ENCODE peak calls at places on chromosomes 7 and 10, in four cellular contexts. J is astrocyte of the hippocampus, D is GM12865, E is posterior vena cava. H is an unnamed sample.

GRCh38 chr10:43362191-43362839 is 9.1 kb upstream of the FXYD4 start:
- DNase-seq in J (peak; percentile 96), D (peak; percentile 94), E (peak; percentile 96), H (peak; percentile 86)

GRCh38 chr10:97647556-97647955 is 7.1 kb downstream of the PI4K2A start:
- DNase-seq in J (no peak), D (no peak), E (no peak), H (no peak)

GRCh38 chr7:147756290-147756689 is 834.3 kb upstream of the C7orf33 start:
- DNase-seq in J (no peak), D (no peak), E (no peak), H (no peak)

GRCh38 chr10:33481184-33481583 is 146.7 kb upstream of the NRP1 start:
- DNase-seq in J (no peak), D (no peak), E (no peak), H (no peak)

GRCh38 chr10:5509691-5510090 is 10.3 kb upstream of the CALML5 start:
- DNase-seq in J (no peak), D (no peak), E (peak; percentile 47), H (no peak)

GRCh38 chr10:58781873-58782488 is 269.3 kb downstream of the BICC1 start:
- DNase-seq in J (peak; percentile 70), D (peak; percentile 40), E (no peak), H (no peak)

GRCh38 chr7:72805526-72806494 is 22.2 kb downstream of the TYW1B start:
- DNase-seq in J (peak; percentile 56), D (no peak), E (no peak), H (no peak)

GRCh38 chr10:9562001-9562505 is 1455.6 kb upstream of the CELF2 start:
- DNase-seq in J (no peak), D (no peak), E (no peak), H (no peak)

GRCh38 chr7:131529617-131530016 is 26.8 kb downstream of the PODXL start:
- DNase-seq in J (no peak), D (no peak), E (peak; percentile 32), H (no peak)

GRCh38 chr10:31635415-31636065 is 293.1 kb downstream of the ARHGAP12 start:
- DNase-seq in J (no peak), D (no peak), E (no peak), H (no peak)

GRCh38 chr10:42954776-42955492 is 121.9 kb upstream of the RET start:
- DNase-seq in J (no peak), D (no peak), E (peak; percentile 41), H (no peak)

GRCh38 chr10:128623776-128624175 is 497.6 kb upstream of the MKI67 start:
- DNase-seq in J (no peak), D (no peak), E (no peak), H (no peak)

GRCh38 chr7:151877911-151878835 is 1.3 kb upstream of the PRKAG2 start:
- DNase-seq in J (no peak), D (no peak), E (peak; percentile 81), H (no peak)

GRCh38 chr10:5413012-5413938 is 918 bp downstream of the NET1 start:
- DNase-seq in J (peak; percentile 62), D (peak; percentile 9), E (no peak), H (no peak)

GRCh38 chr7:86920154-86920553 is 139.3 kb downstream of the ELAPOR2 start:
- DNase-seq in J (no peak), D (no peak), E (no peak), H (no peak)

GRCh38 chr10:4470231-4470840 is 355.7 kb upstream of the AKR1E2 start:
- DNase-seq in J (peak; percentile 69), D (no peak), E (no peak), H (no peak)

GRCh38 chr10:122264442-122264841 is 6.7 kb upstream of the BTBD16 start:
- DNase-seq in J (no peak), D (no peak), E (no peak), H (no peak)

GRCh38 chr7:47453093-47454056 is 128.5 kb downstream of the TNS3 start:
- DNase-seq in J (peak; percentile 77), D (no peak), E (peak; percentile 92), H (no peak)

GRCh38 chr10:63262674-63263073 is 129.5 kb downstream of the NRBF2 start:
- DNase-seq in J (no peak), D (peak; percentile 27), E (no peak), H (no peak)

GRCh38 chr7:117086788-117087187 is 133.5 kb downstream of the ST7 start:
- DNase-seq in J (peak; percentile 34), D (peak; percentile 44), E (no peak), H (no peak)

GRCh38 chr7:66353547-66353946 is 148.4 kb downstream of the TPST1 start:
- DNase-seq in J (no peak), D (no peak), E (no peak), H (no peak)

GRCh38 chr7:51234609-51235308 is 81.8 kb downstream of the COBL start:
- DNase-seq in J (no peak), D (no peak), E (no peak), H (no peak)

GRCh38 chr10:69481280-69481679 is 30.0 kb downstream of the TSPAN15 start:
- DNase-seq in J (no peak), D (peak; percentile 36), E (no peak), H (no peak)

GRCh38 chr7:35314354-35314753 is 60.5 kb upstream of the TBX20 start:
- DNase-seq in J (no peak), D (no peak), E (no peak), H (no peak)

GRCh38 chr10:6345404-6345803 is 142.7 kb downstream of the PFKFB3 start:
- DNase-seq in J (no peak), D (no peak), E (no peak), H (no peak)

GRCh38 chr10:69645296-69645665 is 15.2 kb downstream of the FAM241B start:
- DNase-seq in J (no peak), D (no peak), E (peak; percentile 58), H (no peak)

GRCh38 chr10:11823122-11823988 is at the start of gene PROSER2:
- DNase-seq in J (peak; percentile 85), D (peak; percentile 66), E (no peak), H (no peak)

GRCh38 chr7:124412531-124412930 is 353.1 kb downstream of the GPR37 start:
- DNase-seq in J (no peak), D (no peak), E (no peak), H (no peak)

GRCh38 chr7:118755067-118755625 is 530.6 kb downstream of the ANKRD7 start:
- DNase-seq in J (no peak), D (no peak), E (no peak), H (no peak)

GRCh38 chr10:95352684-95353083 is 61.9 kb upstream of the PDLIM1 start:
- DNase-seq in J (no peak), D (peak; percentile 19), E (no peak), H (no peak)

GRCh38 chr7:95593343-95593742 is 3.0 kb downstream of the PDK4 start:
- DNase-seq in J (no peak), D (no peak), E (no peak), H (no peak)

H was measured in hippocampal formation.